ENCODE peak calls at places on chromosomes 3 and 15, in four cellular contexts. One of them, this sample, is unnamed.

GRCh38 chr3:136022518-136023263 is 57.2 kb downstream of the PPP2R3A start:
- DNase-seq in HCT116: no peak
- DNase-seq in prostate gland: no peak
- DNase-seq in GM12891: no peak
- DNase-seq in this sample: no peak

GRCh38 chr3:8441969-8442559 is 59.6 kb upstream of the LMCD1 start:
- DNase-seq in HCT116: peak; percentile 39
- DNase-seq in prostate gland: peak; percentile 19
- DNase-seq in GM12891: no peak
- DNase-seq in this sample: no peak

GRCh38 chr15:79115461-79115860 is 24.9 kb upstream of the RASGRF1 start:
- DNase-seq in HCT116: no peak
- DNase-seq in prostate gland: no peak
- DNase-seq in GM12891: no peak
- DNase-seq in this sample: no peak

GRCh38 chr3:124360140-124360539 is 368.2 kb upstream of the ROPN1 start:
- DNase-seq in HCT116: no peak
- DNase-seq in prostate gland: no peak
- DNase-seq in GM12891: no peak
- DNase-seq in this sample: no peak

GRCh38 chr3:174581551-174581950 is 277.6 kb upstream of the NAALADL2 start:
- DNase-seq in HCT116: peak; percentile 0
- DNase-seq in prostate gland: no peak
- DNase-seq in GM12891: no peak
- DNase-seq in this sample: no peak

GRCh38 chr15:89926158-89926557 is 13.4 kb upstream of the ARPIN start:
- DNase-seq in HCT116: no peak
- DNase-seq in prostate gland: no peak
- DNase-seq in GM12891: no peak
- DNase-seq in this sample: no peak

GRCh38 chr3:122941233-122942206 is 86.0 kb downstream of the SEMA5B start:
- DNase-seq in HCT116: no peak
- DNase-seq in prostate gland: no peak
- DNase-seq in GM12891: no peak
- DNase-seq in this sample: no peak

GRCh38 chr3:187986514-187986934 is 167.4 kb upstream of the LPP start:
- DNase-seq in HCT116: peak; percentile 19
- DNase-seq in prostate gland: no peak
- DNase-seq in GM12891: no peak
- DNase-seq in this sample: no peak

GRCh38 chr15:33524274-33524673 is 213.5 kb downstream of the RYR3 start:
- DNase-seq in HCT116: no peak
- DNase-seq in prostate gland: no peak
- DNase-seq in GM12891: no peak
- DNase-seq in this sample: no peak

GRCh38 chr15:89482139-89482538 is 14.2 kb downstream of the RHCG start:
- DNase-seq in HCT116: no peak
- DNase-seq in prostate gland: no peak
- DNase-seq in GM12891: no peak
- DNase-seq in this sample: no peak

GRCh38 chr15:67048281-67049279 is 16.8 kb upstream of the SMAD3 start:
- DNase-seq in HCT116: no peak
- DNase-seq in prostate gland: peak; percentile 50
- DNase-seq in GM12891: no peak
- DNase-seq in this sample: no peak

GRCh38 chr3:149555941-149556340 is 81.4 kb downstream of the TM4SF4 start:
- DNase-seq in HCT116: no peak
- DNase-seq in prostate gland: no peak
- DNase-seq in GM12891: no peak
- DNase-seq in this sample: no peak

GRCh38 chr3:106740116-106740515 is 637.1 kb upstream of the CCDC54 start:
- DNase-seq in HCT116: no peak
- DNase-seq in prostate gland: no peak
- DNase-seq in GM12891: no peak
- DNase-seq in this sample: no peak

GRCh38 chr15:75104804-75105557 is 81.6 kb downstream of the PPCDC start:
- DNase-seq in HCT116: peak; percentile 88
- DNase-seq in prostate gland: no peak
- DNase-seq in GM12891: no peak
- DNase-seq in this sample: no peak

GRCh38 chr3:175620093-175620492 is 761.0 kb downstream of the NAALADL2 start:
- DNase-seq in HCT116: no peak
- DNase-seq in prostate gland: no peak
- DNase-seq in GM12891: no peak
- DNase-seq in this sample: no peak

GRCh38 chr3:45907769-45908705 is 21.7 kb downstream of the CCR9 start:
- DNase-seq in HCT116: no peak
- DNase-seq in prostate gland: no peak
- DNase-seq in GM12891: no peak
- DNase-seq in this sample: no peak

GRCh38 chr3:142035308-142035922 is 113.9 kb downstream of the TFDP2 start:
- DNase-seq in HCT116: no peak
- DNase-seq in prostate gland: no peak
- DNase-seq in GM12891: no peak
- DNase-seq in this sample: no peak

GRCh38 chr3:159881208-159881607 is 107.4 kb upstream of the IL12A start:
- DNase-seq in HCT116: no peak
- DNase-seq in prostate gland: no peak
- DNase-seq in GM12891: no peak
- DNase-seq in this sample: no peak

GRCh38 chr15:101446527-101447167 is 42.9 kb downstream of the PCSK6 start:
- DNase-seq in HCT116: no peak
- DNase-seq in prostate gland: no peak
- DNase-seq in GM12891: no peak
- DNase-seq in this sample: no peak

GRCh38 chr15:101447168-101447533 is 42.4 kb downstream of the PCSK6 start:
- DNase-seq in HCT116: no peak
- DNase-seq in prostate gland: no peak
- DNase-seq in GM12891: no peak
- DNase-seq in this sample: no peak

GRCh38 chr15:101447561-101448071 is 41.9 kb downstream of the PCSK6 start:
- DNase-seq in HCT116: no peak
- DNase-seq in prostate gland: no peak
- DNase-seq in GM12891: no peak
- DNase-seq in this sample: no peak

GRCh38 chr15:101445109-101445508 is 44.4 kb downstream of the PCSK6 start:
- DNase-seq in HCT116: no peak
- DNase-seq in prostate gland: no peak
- DNase-seq in GM12891: no peak
- DNase-seq in this sample: no peak

DNA sequence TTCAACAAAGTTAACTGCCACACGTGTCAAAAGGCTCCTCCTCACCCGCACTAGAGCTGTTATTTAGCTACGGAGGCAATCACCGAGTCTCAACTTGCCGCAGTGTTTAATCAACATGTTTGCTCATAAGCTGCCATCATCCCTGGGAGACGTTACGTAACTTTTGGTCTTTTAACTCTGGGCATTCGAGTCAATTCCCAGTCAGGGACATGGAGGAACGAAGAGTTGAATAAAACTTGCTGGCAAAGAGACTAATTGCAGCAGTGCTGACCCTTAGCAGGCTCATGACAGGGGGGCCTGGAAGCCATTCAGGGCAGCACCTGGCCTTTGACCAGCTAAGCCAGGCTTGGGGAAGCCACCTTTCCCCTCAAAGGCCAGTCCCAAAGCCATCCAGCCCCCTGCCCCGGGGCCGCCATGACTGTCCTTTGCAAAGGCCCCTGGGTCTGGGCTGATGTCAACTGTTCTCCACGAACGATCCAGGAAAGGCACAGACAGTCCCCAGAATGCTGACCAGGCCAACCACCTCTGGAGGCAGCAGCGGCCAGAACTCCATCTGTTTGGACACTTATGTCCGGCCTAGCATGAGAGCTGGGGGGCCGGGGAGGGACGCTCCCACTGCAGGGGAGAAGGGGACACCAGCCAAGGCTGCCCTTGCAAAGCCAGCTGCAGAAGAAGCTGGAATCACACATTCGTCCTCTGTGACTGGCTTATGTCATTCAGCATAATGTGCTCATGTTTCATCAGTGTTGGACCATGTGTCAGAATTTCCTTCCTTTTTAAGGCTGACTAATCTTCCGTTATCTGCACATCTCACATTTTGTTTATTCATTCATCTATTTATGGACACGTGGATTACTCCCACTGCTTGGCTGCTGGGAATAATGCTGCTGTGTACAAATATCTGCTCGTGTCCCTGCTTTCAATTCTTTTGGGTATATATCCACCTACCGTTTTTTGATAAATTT is 43.7 kb downstream of the PCSK6 start:
- DNase-seq in HCT116: no peak
- DNase-seq in prostate gland: peak; percentile 59
- DNase-seq in GM12891: no peak
- DNase-seq in this sample: no peak
- TF ChIP-seq POLR2AphosphoS5 in HCT116: no peak
- TF ChIP-seq POLR2AphosphoS5 in prostate gland: peak; percentile 69
- TF ChIP-seq POLR2AphosphoS5 in GM12891: no peak
- TF ChIP-seq POLR2AphosphoS5 in this sample: no peak

DNA sequence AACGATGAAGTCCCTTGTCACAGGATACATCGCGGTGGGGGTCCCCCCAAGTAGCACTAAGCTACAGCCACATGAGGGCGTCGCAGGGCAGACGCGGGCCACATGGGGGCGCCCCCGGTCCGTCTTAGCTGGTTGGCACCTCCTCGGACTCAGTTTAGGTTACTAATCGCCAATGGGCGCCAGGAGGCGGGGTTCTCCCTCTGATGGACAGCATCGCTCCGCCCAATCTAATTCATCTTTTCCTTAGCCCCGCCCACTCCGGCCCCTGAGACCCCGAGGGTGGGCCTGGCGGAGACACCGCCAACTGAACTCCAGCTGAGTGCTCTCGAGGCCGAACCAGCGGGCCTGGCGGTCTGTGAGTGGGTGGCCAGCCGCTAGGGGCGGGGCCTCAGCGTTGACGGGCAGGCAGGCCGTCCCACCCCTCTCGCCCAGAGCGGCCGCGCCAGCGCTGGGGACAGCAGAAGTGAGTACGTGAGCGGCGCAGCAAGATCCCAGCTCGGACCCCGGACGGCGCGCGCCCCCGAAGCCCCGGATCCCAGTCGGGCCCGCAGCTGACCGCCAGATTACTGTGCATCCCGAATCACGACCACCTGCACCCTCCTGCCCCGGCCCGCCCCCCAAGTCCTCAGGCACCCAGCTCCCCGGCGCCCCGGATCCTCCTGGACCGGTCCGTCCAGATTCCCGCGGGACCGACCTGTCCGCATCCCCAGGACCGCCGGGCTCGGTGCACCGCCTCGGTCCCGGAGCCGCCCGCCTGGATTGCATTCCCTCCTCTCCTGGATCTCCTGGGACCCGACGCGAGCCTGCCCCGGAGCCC is at the start of gene EPHB3:
- DNase-seq in HCT116: peak; percentile 98
- DNase-seq in prostate gland: peak; percentile 100
- DNase-seq in GM12891: peak; percentile 94
- DNase-seq in this sample: peak; percentile 99
- TF ChIP-seq POLR2A in HCT116: peak; percentile 23
- TF ChIP-seq POLR2A in prostate gland: peak; percentile 100
- TF ChIP-seq POLR2A in GM12891: no peak
- TF ChIP-seq POLR2A in this sample: peak; percentile 90

DNA sequence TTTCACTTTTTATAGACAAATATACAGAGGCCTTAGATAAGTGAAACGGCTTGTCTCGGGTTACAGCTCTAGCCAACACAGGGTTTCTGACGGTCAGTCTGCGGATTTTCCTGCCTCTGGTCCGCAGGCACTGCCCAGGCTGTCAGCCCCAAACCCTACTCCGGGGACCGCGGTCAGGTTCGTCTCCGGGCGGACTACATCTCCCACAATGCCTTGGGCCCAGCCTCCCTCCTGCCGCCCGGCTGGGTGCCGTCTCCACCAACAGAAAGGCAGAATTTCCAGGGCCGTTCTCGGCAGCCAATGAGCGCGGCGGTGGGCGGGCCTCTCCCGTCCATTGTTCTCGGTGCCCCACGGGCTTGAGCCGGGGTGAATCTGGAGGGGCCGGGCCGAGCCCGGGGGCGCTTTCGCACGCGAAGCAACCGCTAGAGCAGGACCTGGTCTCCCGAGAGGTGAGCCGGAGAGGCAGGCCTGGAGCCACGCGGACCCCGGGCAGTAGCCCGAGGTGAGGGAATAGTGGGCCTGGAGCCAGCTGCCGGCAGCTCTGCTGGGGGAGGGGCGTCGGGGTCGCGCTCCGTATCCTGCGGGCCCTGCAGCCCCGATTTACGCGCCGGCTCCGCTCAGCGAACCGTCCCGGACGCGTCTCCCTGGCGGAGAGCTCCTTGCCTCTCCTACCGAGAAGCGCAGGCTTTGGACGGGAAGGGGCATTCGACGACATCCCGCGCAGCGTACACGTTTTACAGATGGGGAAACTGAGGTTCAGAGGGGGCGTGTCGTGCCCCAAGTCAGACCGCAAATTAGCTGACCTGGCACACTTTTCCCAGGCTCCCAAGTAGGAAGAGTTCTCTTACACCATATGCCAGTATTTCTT is at the start of gene ZSCAN2:
- DNase-seq in HCT116: peak; percentile 80
- DNase-seq in prostate gland: peak; percentile 96
- DNase-seq in GM12891: peak; percentile 97
- DNase-seq in this sample: peak; percentile 96
- TF ChIP-seq POLR2AphosphoS5 in HCT116: peak; percentile 46
- TF ChIP-seq POLR2AphosphoS5 in prostate gland: peak; percentile 87
- TF ChIP-seq POLR2AphosphoS5 in GM12891: no peak
- TF ChIP-seq POLR2AphosphoS5 in this sample: no peak

DNA sequence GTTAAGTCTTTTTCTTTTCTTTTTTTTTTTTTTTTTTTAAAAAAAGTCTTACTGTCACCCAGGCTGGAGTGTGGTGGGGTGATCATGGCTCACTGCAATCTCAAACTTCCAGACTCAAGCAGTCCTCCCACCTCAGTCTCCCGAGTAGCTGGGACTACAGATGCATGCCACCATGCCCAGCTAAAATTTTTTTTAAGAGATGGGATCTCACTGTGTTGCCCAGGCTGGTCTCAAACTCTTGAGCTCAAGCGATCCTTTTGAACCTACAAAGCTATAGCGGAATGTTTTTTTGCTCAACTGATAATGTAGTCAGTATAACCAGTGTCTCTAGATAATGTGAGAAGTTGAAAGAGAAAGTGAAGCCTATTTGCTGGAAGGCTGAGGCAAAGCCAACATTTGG is 3.9 kb upstream of the IGF2BP2 start:
- DNase-seq in HCT116: no peak
- DNase-seq in prostate gland: no peak
- DNase-seq in GM12891: no peak
- DNase-seq in this sample: no peak
- TF ChIP-seq POLR2A in HCT116: no peak
- TF ChIP-seq POLR2A in prostate gland: no peak
- TF ChIP-seq POLR2A in GM12891: no peak
- TF ChIP-seq POLR2A in this sample: no peak

GRCh38 chr15:42581272-42581730 is 5.9 kb downstream of the STARD9 start:
- DNase-seq in HCT116: no peak
- DNase-seq in prostate gland: peak; percentile 83
- DNase-seq in GM12891: peak; percentile 57
- DNase-seq in this sample: peak; percentile 74
- TF ChIP-seq POLR2AphosphoS5 in HCT116: peak; percentile 60
- TF ChIP-seq POLR2AphosphoS5 in prostate gland: peak; percentile 61
- TF ChIP-seq POLR2AphosphoS5 in GM12891: no peak
- TF ChIP-seq POLR2AphosphoS5 in this sample: no peak

This sample was measured in breast epithelium.